ENCODE peak calls at places on chromosomes 3 and 15, in five cellular contexts. I is neural progenitor cell, G is choroid plexus epithelial cell, T is dorsolateral prefrontal cortex, Z is heart left ventricle. D is an unnamed sample.

GRCh38 chr15:52006702-52007340 is 12.2 kb upstream of the MAPK6 start:
- DNase-seq in I (no peak), G (no peak), T (no peak), Z (no peak), D (no peak)

GRCh38 chr15:42151736-42152135 is 4.7 kb downstream of the PLA2G4F start:
- DNase-seq in I (no peak), G (peak), T (peak), Z (no peak), D (no peak)

GRCh38 chr15:26102988-26103387 is 239.9 kb upstream of the ATP10A start:
- DNase-seq in I (no peak), G (no peak), T (no peak), Z (no peak), D (no peak)

GRCh38 chr3:52532838-52533622 is 627 bp downstream of the NT5DC2 start:
- DNase-seq in I (peak), G (peak), T (no peak), Z (no peak), D (no peak)

GRCh38 chr3:4582634-4583033 is 89.5 kb downstream of the ITPR1 start:
- DNase-seq in I (no peak), G (peak), T (no peak), Z (no peak), D (no peak)

GRCh38 chr3:67605377-67605776 is 49.0 kb downstream of the SUCLG2 start:
- DNase-seq in I (no peak), G (peak), T (no peak), Z (no peak), D (peak)

GRCh38 chr3:164320962-164321361 is 757.3 kb downstream of the SI start:
- DNase-seq in I (no peak), G (no peak), T (no peak), Z (no peak), D (no peak)

GRCh38 chr3:153291052-153291689 is 129.1 kb downstream of the RAP2B start:
- DNase-seq in I (peak), G (peak), T (no peak), Z (no peak), D (no peak)

GRCh38 chr3:38805765-38806386 is 10.1 kb downstream of the SCN10A start:
- DNase-seq in I (peak), G (peak), T (no peak), Z (no peak), D (peak)

GRCh38 chr3:73442152-73442551 is 182.6 kb downstream of the PDZRN3 start:
- DNase-seq in I (no peak), G (no peak), T (no peak), Z (no peak), D (no peak)

GRCh38 chr3:25837038-25837437 is 47.1 kb downstream of the OXSM start:
- DNase-seq in I (no peak), G (no peak), T (no peak), Z (no peak), D (no peak)

GRCh38 chr3:149435936-149436885 is 38.3 kb upstream of the TM4SF4 start:
- DNase-seq in I (no peak), G (peak), T (no peak), Z (no peak), D (no peak)

GRCh38 chr3:52022323-52023100 is 26.8 kb upstream of the RPL29 start:
- DNase-seq in I (peak), G (no peak), T (peak), Z (peak), D (no peak)

GRCh38 chr3:71194785-71195184 is 388.7 kb downstream of the FOXP1 start:
- DNase-seq in I (no peak), G (no peak), T (no peak), Z (no peak), D (no peak)

GRCh38 chr15:101240364-101240763 is 11.5 kb downstream of the CHSY1 start:
- DNase-seq in I (no peak), G (peak), T (no peak), Z (no peak), D (no peak)

GRCh38 chr15:93880358-93880757 is 351.0 kb upstream of the MCTP2 start:
- DNase-seq in I (no peak), G (no peak), T (no peak), Z (no peak), D (no peak)

GRCh38 chr3:8532251-8532831 is 30.7 kb downstream of the LMCD1 start:
- DNase-seq in I (no peak), G (peak), T (no peak), Z (peak), D (no peak)

GRCh38 chr3:42764561-42765295 is 8.3 kb downstream of the CCDC13 start:
- DNase-seq in I (no peak), G (no peak), T (no peak), Z (no peak), D (no peak)

GRCh38 chr3:118244761-118245160 is 789.9 kb downstream of the IGSF11 start:
- DNase-seq in I (no peak), G (no peak), T (no peak), Z (no peak), D (no peak)

GRCh38 chr3:27699067-27699466 is 23.1 kb downstream of the EOMES start:
- DNase-seq in I (no peak), G (no peak), T (no peak), Z (no peak), D (no peak)

GRCh38 chr3:83435173-83435572 is 1523.6 kb upstream of the CADM2 start:
- DNase-seq in I (peak), G (peak), T (no peak), Z (no peak), D (no peak)

GRCh38 chr3:146664403-146664802 is 59.3 kb upstream of the PLSCR5 start:
- DNase-seq in I (no peak), G (no peak), T (no peak), Z (no peak), D (no peak)

GRCh38 chr3:72683068-72683467 is 165.2 kb downstream of the SHQ1 start:
- DNase-seq in I (peak), G (no peak), T (no peak), Z (no peak), D (no peak)

GRCh38 chr3:104907507-104907906 is 459.2 kb upstream of the ALCAM start:
- DNase-seq in I (no peak), G (peak), T (no peak), Z (no peak), D (peak)

GRCh38 chr3:11480663-11481298 is 162.9 kb downstream of the VGLL4 start:
- DNase-seq in I (no peak), G (peak), T (no peak), Z (no peak), D (no peak)
- H3K4me3 ChIP-seq in I (no peak), G (no peak), T (no peak), Z (no peak), D (no peak)

DNA sequence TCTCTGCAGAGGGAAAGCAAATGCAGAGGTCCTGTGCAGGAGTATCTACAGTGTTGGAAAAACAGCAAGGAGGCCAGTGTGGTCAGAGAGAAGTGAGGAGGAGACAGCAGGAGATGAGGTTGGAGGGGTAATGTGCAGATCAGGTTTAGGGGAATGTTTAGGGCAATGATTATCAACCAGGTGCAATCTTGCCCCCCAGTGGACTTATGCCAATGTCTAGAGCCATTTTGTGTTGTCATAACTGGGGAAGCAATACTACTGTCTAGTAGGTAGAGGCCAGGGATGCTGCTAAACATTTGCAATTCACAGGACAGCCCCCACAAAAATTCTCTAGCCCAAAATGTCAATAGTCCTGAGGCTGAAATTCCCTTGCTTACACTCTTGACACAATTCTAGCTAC is 13.1 kb downstream of the CCDC191 start:
- DNase-seq in I (no peak), G (no peak), T (no peak), Z (no peak), D (no peak)
- TF ChIP-seq CTCF in I (no peak), G (no peak), T (no peak), Z (no peak), D (no peak)

GRCh38 chr15:99508807-99509311 is 56.9 kb upstream of the MEF2A start:
- DNase-seq in I (no peak), G (no peak), T (no peak), Z (no peak), D (no peak)

GRCh38 chr15:99511865-99512632 is 53.7 kb upstream of the MEF2A start:
- DNase-seq in I (no peak), G (peak), T (no peak), Z (peak), D (no peak)

GRCh38 chr15:99507732-99508571 is 57.8 kb upstream of the MEF2A start:
- DNase-seq in I (no peak), G (no peak), T (no peak), Z (peak), D (no peak)

GRCh38 chr15:99511529-99511864 is 54.3 kb upstream of the MEF2A start:
- DNase-seq in I (no peak), G (peak), T (no peak), Z (no peak), D (no peak)

DNA sequence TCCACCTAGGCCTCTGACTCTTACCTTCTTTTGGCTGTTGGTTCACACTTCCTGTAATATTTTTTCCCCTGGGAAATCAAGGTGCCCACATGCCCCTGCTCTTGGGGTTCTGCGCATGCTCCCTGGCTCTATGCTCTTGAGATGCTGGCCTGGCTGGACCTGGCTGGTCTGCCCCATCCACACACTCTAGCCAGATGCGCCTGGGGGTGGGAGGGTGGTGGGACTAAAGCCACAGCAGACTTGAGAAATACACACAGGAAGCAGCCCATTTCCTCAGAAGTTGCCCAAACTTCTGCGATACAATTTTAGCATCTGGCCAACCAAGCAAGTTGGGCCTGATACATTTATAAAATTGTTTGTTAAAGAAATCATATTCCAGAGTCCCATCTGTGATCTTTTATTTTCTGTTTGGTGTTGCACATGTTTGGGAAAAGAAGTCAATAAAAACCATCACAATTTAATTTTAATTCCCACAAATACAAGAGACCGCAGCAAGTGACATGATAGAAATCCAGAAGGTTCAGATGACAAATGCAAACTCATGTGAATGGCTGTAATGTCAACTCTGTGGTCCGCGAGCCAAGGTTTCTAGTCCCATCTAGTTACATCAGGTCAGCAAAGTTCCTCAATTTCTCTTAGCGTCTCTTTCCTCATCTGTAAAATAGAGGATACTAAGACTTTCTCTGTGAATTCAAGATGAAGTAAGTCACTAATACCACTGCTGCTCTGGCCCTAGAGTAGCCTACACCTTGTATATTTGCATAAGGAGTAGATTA is 55.9 kb upstream of the MEF2A start:
- DNase-seq in I (no peak), G (no peak), T (no peak), Z (peak), D (no peak)
- H3K4me3 ChIP-seq in I (no peak), G (no peak), T (no peak), Z (no peak), D (no peak)

GRCh38 chr3:134592806-134593205 is 58.0 kb downstream of the KY start:
- DNase-seq in I (no peak), G (no peak), T (no peak), Z (no peak), D (no peak)
- TF ChIP-seq CTCF in I (no peak), G (no peak), T (no peak), Z (no peak), D (no peak)

DNA sequence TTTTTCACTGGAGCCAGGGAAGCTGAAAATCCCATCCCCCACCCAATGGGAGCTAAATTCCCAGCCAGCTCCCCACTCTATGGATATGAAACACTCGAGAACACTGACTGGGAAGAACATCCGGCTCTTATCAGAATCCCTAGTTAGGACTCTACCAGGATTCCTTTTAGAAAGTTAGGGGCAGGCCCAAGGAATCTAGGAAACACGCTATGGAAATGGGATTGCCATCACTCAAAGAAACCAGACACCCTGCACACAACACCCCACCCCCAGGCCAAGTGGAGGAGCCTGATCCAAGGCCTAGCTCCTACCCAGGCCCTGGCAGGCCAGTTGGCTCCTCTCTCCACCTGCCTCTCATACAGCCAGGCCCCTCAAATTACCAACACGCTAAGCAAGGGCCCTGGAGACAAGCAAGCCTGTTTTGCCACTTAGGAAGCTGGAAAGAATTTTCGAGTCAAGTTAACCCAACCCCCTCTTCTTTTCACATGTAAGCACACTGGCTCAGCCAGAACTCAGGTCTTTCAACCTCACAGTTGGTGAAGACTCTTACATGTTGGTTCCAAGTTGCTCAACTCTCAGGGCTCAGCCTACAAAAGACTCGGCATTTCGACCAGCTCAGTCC is 75.5 kb downstream of the RBPMS2 start:
- DNase-seq in I (peak), G (peak), T (no peak), Z (peak), D (no peak)
- H3K4me3 ChIP-seq in I (peak), G (peak), T (peak), Z (no peak), D (no peak)

GRCh38 chr15:75696303-75696657 is 16.4 kb downstream of the CSPG4 start:
- DNase-seq in I (no peak), G (no peak), T (peak), Z (no peak), D (no peak)

GRCh38 chr15:75693501-75694240 is 19.0 kb downstream of the CSPG4 start:
- DNase-seq in I (no peak), G (peak), T (no peak), Z (no peak), D (no peak)

GRCh38 chr15:75695634-75696302 is 16.9 kb downstream of the CSPG4 start:
- DNase-seq in I (no peak), G (no peak), T (no peak), Z (no peak), D (no peak)

GRCh38 chr15:75695206-75695605 is 17.4 kb downstream of the CSPG4 start:
- DNase-seq in I (no peak), G (no peak), T (no peak), Z (no peak), D (no peak)

GRCh38 chr15:75694241-75695182 is 18.1 kb downstream of the CSPG4 start:
- DNase-seq in I (peak), G (peak), T (peak), Z (peak), D (peak)
- TF ChIP-seq CTCF in I (peak), G (peak), T (no peak), Z (peak), D (peak)

GRCh38 chr3:134364061-134364935 is 9.9 kb downstream of the AMOTL2 start:
- DNase-seq in I (peak), G (peak), T (peak), Z (peak), D (peak)
- H3K4me3 ChIP-seq in I (peak), G (peak), T (peak), Z (no peak), D (peak)

GRCh38 chr15:91864669-91865068 is 11.2 kb downstream of the SLCO3A1 start:
- DNase-seq in I (no peak), G (no peak), T (no peak), Z (peak), D (no peak)
- TF ChIP-seq CTCF in I (no peak), G (no peak), T (no peak), Z (no peak), D (no peak)

D was measured in kidney epithelial cell.